ENCODE peak calls at places on chromosomes 7 and 10, in five cellular contexts. C is fibroblast of lung, N is heart left ventricle, F is dorsolateral prefrontal cortex, Z is foreskin keratinocyte. O is an unnamed sample.
A peak's percentile ranks its signal among the peaks of the same experiment; 100 is the strongest.

GRCh38 chr7:77393261-77393660 is 22.9 kb downstream of the GSAP start:
- DNase-seq in F (no peak), N (no peak), C (no peak), Z (peak; percentile 100), O (no peak)

GRCh38 chr10:133316732-133317131 is 8.0 kb downstream of the ZNF511 start:
- DNase-seq in C (no peak), N (no peak), Z (no peak), F (no peak), O (no peak)

GRCh38 chr7:816751-817671 is 15.3 kb upstream of the SUN1 start:
- DNase-seq in Z (peak; percentile 20), N (peak; percentile 7), F (peak; percentile 28), C (no peak), O (no peak)

GRCh38 chr10:35545878-35546631 is 59.1 kb upstream of the GJD4 start:
- DNase-seq in N (no peak), Z (peak; percentile 59), F (no peak), C (peak; percentile 32), O (no peak)

GRCh38 chr7:3895341-3895740 is 594.3 kb downstream of the SDK1 start:
- DNase-seq in F (no peak), N (no peak), Z (no peak), C (no peak), O (no peak)

GRCh38 chr7:107502154-107502553 is 32.3 kb downstream of the GPR22 start:
- DNase-seq in N (no peak), C (no peak), Z (no peak), F (no peak), O (no peak)

GRCh38 chr7:55964261-55964801 is at the start of gene NIPSNAP2:
- DNase-seq in F (no peak), Z (no peak), N (no peak), C (peak; percentile 46), O (no peak)

GRCh38 chr7:90579181-90579688 is 16.9 kb upstream of the CDK14 start:
- DNase-seq in C (peak; percentile 75), N (no peak), Z (peak; percentile 95), F (no peak), O (no peak)

GRCh38 chr7:158392251-158392650 is 195.4 kb downstream of the PTPRN2 start:
- DNase-seq in C (no peak), Z (no peak), N (no peak), F (no peak), O (no peak)

GRCh38 chr10:100006241-100006886 is 3.4 kb downstream of the DNMBP start:
- DNase-seq in Z (peak; percentile 95), F (no peak), N (no peak), C (peak; percentile 90), O (peak; percentile 78)

GRCh38 chr7:47361746-47362215 is 220.1 kb downstream of the TNS3 start:
- DNase-seq in Z (peak; percentile 96), N (no peak), C (peak; percentile 60), F (no peak), O (peak; percentile 69)

GRCh38 chr10:18010050-18010449 is 58.3 kb downstream of the SLC39A12 start:
- DNase-seq in C (peak; percentile 36), F (no peak), N (no peak), Z (peak; percentile 52), O (no peak)

DNA sequence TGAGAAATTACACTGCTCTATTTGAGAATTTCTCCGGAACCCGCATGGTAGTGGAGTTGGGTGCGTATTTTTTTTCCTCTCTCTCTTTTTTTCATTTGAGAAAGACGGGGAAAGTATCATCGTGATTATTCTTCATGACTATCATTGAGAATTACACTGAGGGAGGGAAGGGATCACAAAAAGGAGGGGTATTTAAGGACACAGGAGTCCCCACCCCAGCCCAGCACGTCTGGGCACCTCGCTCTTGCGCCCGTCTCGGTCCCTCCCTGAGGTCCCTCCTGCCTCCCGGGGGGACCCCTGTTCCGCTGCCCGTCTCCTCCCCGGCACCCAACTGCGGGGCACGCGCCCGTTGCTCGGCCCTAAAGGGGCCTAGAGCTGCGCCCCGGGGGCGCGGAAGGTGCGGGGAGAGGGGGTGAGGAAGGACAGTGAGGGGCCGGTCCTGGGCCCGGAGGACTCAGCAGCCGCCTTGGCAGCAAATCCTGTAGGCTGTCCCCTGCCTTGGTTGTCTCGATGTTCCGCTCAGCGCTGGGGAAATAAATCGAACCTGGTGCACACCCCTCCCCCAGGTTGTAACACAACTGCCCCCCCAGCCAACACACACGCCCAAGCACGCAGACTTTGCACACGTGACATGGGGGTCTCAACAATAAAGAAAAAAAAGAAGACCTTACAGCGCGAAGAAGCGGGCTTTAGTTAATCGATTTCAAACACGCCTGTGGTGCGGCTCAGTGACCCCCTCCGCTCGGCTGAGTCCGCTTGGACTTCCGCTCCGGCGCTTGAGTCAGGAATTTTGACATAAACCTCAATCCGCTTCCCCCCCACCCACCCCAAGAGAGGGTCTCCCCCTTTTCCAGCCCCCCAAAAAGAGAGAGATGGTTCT is 18.6 kb upstream of the GATA3 start:
- DNase-seq in F (no peak), N (no peak), C (no peak), Z (no peak), O (no peak)
- H3K27me3 ChIP-seq in F (peaks cover 50% of the 10 kb centered on the region), N (peaks cover 79% of the 10 kb centered on the region), C (peaks cover 75% of the 10 kb centered on the region), Z (peaks cover 94% of the 10 kb centered on the region), O (peaks cover 93% of the 10 kb centered on the region)

GRCh38 chr10:34292675-34293074 is 522.4 kb downstream of the PARD3 start:
- DNase-seq in N (no peak), C (peak; percentile 53), Z (no peak), F (no peak), O (no peak)

GRCh38 chr10:34294137-34294536 is 521.0 kb downstream of the PARD3 start:
- DNase-seq in C (no peak), N (no peak), F (no peak), Z (no peak), O (no peak)

GRCh38 chr10:34290412-34291082 is 524.5 kb downstream of the PARD3 start:
- DNase-seq in C (peak; percentile 98), F (no peak), Z (no peak), N (no peak), O (peak; percentile 65)

GRCh38 chr10:34292178-34292565 is 522.9 kb downstream of the PARD3 start:
- DNase-seq in C (peak; percentile 63), F (no peak), Z (no peak), N (no peak), O (no peak)

GRCh38 chr10:34291466-34292177 is 523.5 kb downstream of the PARD3 start:
- DNase-seq in Z (no peak), C (no peak), N (no peak), F (no peak), O (no peak)
- H3K27ac ChIP-seq in Z (no peak overlapping the region), C (no peak overlapping the region), N (no peak overlapping the region), F (no peak overlapping the region), O (no peak overlapping the region)

GRCh38 chr10:71065659-71066058 is 146.7 kb upstream of the UNC5B start:
- DNase-seq in Z (no peak), N (peak; percentile 5), F (no peak), C (no peak), O (no peak)

GRCh38 chr10:71066600-71066999 is 145.8 kb upstream of the UNC5B start:
- DNase-seq in F (no peak), N (peak; percentile 11), C (no peak), Z (no peak), O (no peak)

GRCh38 chr10:71063431-71063830 is 148.9 kb upstream of the UNC5B start:
- DNase-seq in Z (no peak), N (peak; percentile 54), C (no peak), F (no peak), O (no peak)

GRCh38 chr10:71062156-71062555 is 150.2 kb upstream of the UNC5B start:
- DNase-seq in N (no peak), F (no peak), Z (no peak), C (no peak), O (no peak)

DNA sequence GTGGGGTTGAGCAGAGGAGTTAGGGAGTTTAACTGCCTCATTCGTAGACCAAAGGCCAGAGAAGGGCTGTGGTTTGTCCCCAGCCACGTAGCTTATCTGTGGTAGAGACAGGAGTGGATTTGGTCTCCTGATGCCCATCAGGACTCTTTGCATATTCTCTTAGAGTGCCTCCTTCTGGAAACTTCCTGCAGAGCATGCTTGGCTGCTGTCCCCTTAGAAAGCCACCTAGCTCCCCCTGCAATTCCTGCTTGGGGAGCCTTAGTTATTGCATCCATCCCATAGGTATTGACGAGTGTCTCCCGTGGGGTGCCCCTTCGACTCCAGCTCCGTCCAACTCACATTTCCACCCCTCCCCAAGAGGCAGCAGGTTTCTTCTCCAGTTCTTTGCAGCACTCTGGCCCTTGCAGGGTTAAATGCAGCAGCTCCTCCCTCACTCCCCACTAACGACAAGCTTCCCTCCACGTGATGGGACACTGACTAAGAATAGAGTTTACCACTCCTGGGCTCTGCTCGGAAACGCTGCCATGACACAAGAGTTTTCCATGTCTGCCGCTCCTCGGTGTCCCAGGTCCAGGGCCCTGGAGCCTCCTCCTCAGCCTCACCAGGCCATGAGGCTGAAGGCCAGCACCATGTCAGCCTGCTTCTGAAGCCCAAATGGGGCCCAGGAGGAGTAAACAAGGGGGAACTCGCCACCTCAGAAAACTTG is 147.8 kb upstream of the UNC5B start:
- DNase-seq in Z (no peak), C (no peak), F (no peak), N (peak; percentile 37), O (no peak)
- TF ChIP-seq CTCF in Z (peak; percentile 14), C (no peak), F (no peak), N (no peak), O (peak; percentile 12)

DNA sequence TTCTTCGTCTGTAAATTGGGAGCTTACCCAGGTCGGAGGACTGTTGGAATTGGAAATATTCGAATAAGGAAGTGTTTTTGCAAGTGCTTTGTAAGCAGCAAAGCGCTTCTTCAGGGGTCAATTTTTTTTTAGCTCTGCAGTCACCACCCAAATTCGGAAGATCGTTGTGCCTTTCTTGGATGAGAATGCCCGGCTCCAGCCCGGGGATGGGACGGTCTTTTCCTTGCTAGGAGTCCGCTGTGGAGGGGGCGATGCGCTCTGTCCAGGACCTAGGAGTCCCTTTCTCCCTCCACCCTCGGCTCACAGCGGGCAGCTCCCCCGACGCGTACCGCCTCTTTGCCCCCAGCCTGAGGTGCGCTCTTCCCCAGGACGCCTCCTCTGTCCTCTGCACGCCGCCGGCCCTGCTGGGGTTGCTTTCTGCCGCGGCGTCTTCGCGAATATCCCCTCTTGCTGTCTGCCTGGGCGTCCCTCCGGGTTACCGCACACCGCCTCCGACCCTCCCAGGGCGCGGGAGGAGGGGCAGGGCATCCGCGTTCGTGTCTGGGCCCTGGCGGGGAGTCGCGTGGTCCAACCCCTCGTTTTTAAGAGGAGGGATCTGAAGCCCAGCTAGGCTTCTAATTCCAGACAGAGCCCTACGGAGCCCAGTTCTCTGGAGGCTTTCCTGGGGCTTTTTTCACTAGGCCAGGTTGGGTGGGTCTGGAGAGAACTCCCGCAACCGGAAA is 167.1 kb downstream of the UBE2H start:
- DNase-seq in F (no peak), Z (no peak), C (no peak), N (no peak), O (no peak)
- H3K27me3 ChIP-seq in F (peaks cover 44% of the 10 kb centered on the region), Z (peaks cover 79% of the 10 kb centered on the region), C (peaks cover 62% of the 10 kb centered on the region), N (peaks cover 60% of the 10 kb centered on the region), O (peaks cover 68% of the 10 kb centered on the region)

GRCh38 chr10:22712246-22712958 is 2.0 kb downstream of the PIP4K2A start:
- DNase-seq in C (peak; percentile 64), F (no peak), N (no peak), Z (peak; percentile 1), O (no peak)
- H3K27ac ChIP-seq in C (peak overlapping the region; percentile 52), F (peak overlapping the region; percentile 94), N (no peak overlapping the region), Z (no peak overlapping the region), O (no peak overlapping the region)

GRCh38 chr7:16739863-16740622 is 13.5 kb upstream of the TSPAN13 start:
- DNase-seq in C (peak; percentile 97), N (no peak), Z (peak; percentile 95), F (no peak), O (peak; percentile 90)

GRCh38 chr7:16741676-16742075 is 11.9 kb upstream of the TSPAN13 start:
- DNase-seq in N (no peak), C (no peak), F (no peak), Z (peak; percentile 34), O (no peak)

GRCh38 chr7:16742547-16742946 is 11.0 kb upstream of the TSPAN13 start:
- DNase-seq in C (no peak), F (no peak), Z (no peak), N (no peak), O (no peak)

GRCh38 chr7:16740996-16741395 is 12.6 kb upstream of the TSPAN13 start:
- DNase-seq in N (no peak), F (no peak), C (no peak), Z (no peak), O (no peak)

GRCh38 chr7:16740623-16740953 is 13.0 kb upstream of the TSPAN13 start:
- DNase-seq in C (no peak), Z (no peak), F (no peak), N (no peak), O (no peak)
- TF ChIP-seq CTCF in C (no peak), Z (no peak), F (no peak), N (no peak), O (no peak)

O was measured in AG04450.